ENCODE peak calls at places on chromosomes 13 and 19, in seven cellular contexts. One of them, this sample, is unnamed.

GRCh38 chr19:31470229-31470939 is 121.1 kb upstream of the TSHZ3 start:
- DNase-seq in brain microvascular endothelial cell: no peak
- DNase-seq in ovary: no peak
- DNase-seq in IMR-90: no peak
- DNase-seq in breast epithelium: no peak
- DNase-seq in CD8-positive, alpha-beta T cell: no peak
- DNase-seq in cardiac muscle cell: no peak
- DNase-seq in this sample: no peak

GRCh38 chr13:26742691-26743358 is 17.8 kb downstream of the GPR12 start:
- DNase-seq in breast epithelium: no peak
- DNase-seq in brain microvascular endothelial cell: no peak
- DNase-seq in ovary: no peak
- DNase-seq in cardiac muscle cell: no peak
- DNase-seq in IMR-90: no peak
- DNase-seq in CD8-positive, alpha-beta T cell: no peak
- DNase-seq in this sample: no peak

GRCh38 chr13:31322025-31322424 is 122.2 kb downstream of the B3GLCT start:
- DNase-seq in IMR-90: peak; percentile 7
- DNase-seq in breast epithelium: no peak
- DNase-seq in ovary: no peak
- DNase-seq in brain microvascular endothelial cell: peak; percentile 30
- DNase-seq in CD8-positive, alpha-beta T cell: no peak
- DNase-seq in cardiac muscle cell: peak; percentile 93
- DNase-seq in this sample: peak; percentile 50

GRCh38 chr19:58047672-58048071 is 11.4 kb upstream of the ZNF135 start:
- DNase-seq in CD8-positive, alpha-beta T cell: no peak
- DNase-seq in cardiac muscle cell: no peak
- DNase-seq in ovary: no peak
- DNase-seq in breast epithelium: no peak
- DNase-seq in brain microvascular endothelial cell: no peak
- DNase-seq in IMR-90: no peak
- DNase-seq in this sample: no peak

GRCh38 chr13:47188802-47189201 is 291.9 kb upstream of the HTR2A start:
- DNase-seq in breast epithelium: no peak
- DNase-seq in brain microvascular endothelial cell: no peak
- DNase-seq in cardiac muscle cell: peak; percentile 57
- DNase-seq in ovary: no peak
- DNase-seq in CD8-positive, alpha-beta T cell: no peak
- DNase-seq in IMR-90: peak; percentile 66
- DNase-seq in this sample: no peak

GRCh38 chr19:21947775-21948174 is 63.0 kb downstream of the ZNF208 start:
- DNase-seq in ovary: no peak
- DNase-seq in CD8-positive, alpha-beta T cell: no peak
- DNase-seq in breast epithelium: no peak
- DNase-seq in IMR-90: no peak
- DNase-seq in cardiac muscle cell: peak; percentile 2
- DNase-seq in brain microvascular endothelial cell: no peak
- DNase-seq in this sample: no peak

GRCh38 chr19:33152178-33152577 is 20.3 kb downstream of the WDR88 start:
- DNase-seq in breast epithelium: no peak
- DNase-seq in cardiac muscle cell: peak; percentile 53
- DNase-seq in ovary: no peak
- DNase-seq in brain microvascular endothelial cell: no peak
- DNase-seq in CD8-positive, alpha-beta T cell: no peak
- DNase-seq in IMR-90: peak; percentile 50
- DNase-seq in this sample: no peak

GRCh38 chr13:78410847-78411246 is 192.5 kb downstream of the POU4F1 start:
- DNase-seq in IMR-90: no peak
- DNase-seq in CD8-positive, alpha-beta T cell: no peak
- DNase-seq in ovary: no peak
- DNase-seq in cardiac muscle cell: no peak
- DNase-seq in brain microvascular endothelial cell: no peak
- DNase-seq in breast epithelium: no peak
- DNase-seq in this sample: no peak

GRCh38 chr19:39833464-39834286 is at the start of gene DYRK1B:
- DNase-seq in breast epithelium: peak; percentile 98
- DNase-seq in ovary: peak; percentile 98
- DNase-seq in IMR-90: peak; percentile 96
- DNase-seq in brain microvascular endothelial cell: peak; percentile 96
- DNase-seq in CD8-positive, alpha-beta T cell: peak; percentile 97
- DNase-seq in cardiac muscle cell: peak; percentile 99
- DNase-seq in this sample: peak; percentile 99

GRCh38 chr13:68748038-68748437 is 1359.6 kb upstream of the ATXN8OS start:
- DNase-seq in IMR-90: no peak
- DNase-seq in cardiac muscle cell: no peak
- DNase-seq in brain microvascular endothelial cell: no peak
- DNase-seq in CD8-positive, alpha-beta T cell: no peak
- DNase-seq in breast epithelium: no peak
- DNase-seq in ovary: no peak
- DNase-seq in this sample: no peak

GRCh38 chr13:110063490-110063889 is 243.5 kb downstream of the COL4A1 start:
- DNase-seq in breast epithelium: no peak
- DNase-seq in cardiac muscle cell: no peak
- DNase-seq in brain microvascular endothelial cell: no peak
- DNase-seq in CD8-positive, alpha-beta T cell: no peak
- DNase-seq in IMR-90: no peak
- DNase-seq in ovary: no peak
- DNase-seq in this sample: no peak

GRCh38 chr13:111556496-111556895 is 236.1 kb downstream of the TEX29 start:
- DNase-seq in brain microvascular endothelial cell: no peak
- DNase-seq in cardiac muscle cell: no peak
- DNase-seq in breast epithelium: no peak
- DNase-seq in CD8-positive, alpha-beta T cell: no peak
- DNase-seq in IMR-90: no peak
- DNase-seq in ovary: no peak
- DNase-seq in this sample: no peak

GRCh38 chr19:6632002-6632621 is 37.8 kb downstream of the TNFSF14 start:
- DNase-seq in breast epithelium: peak; percentile 52
- DNase-seq in cardiac muscle cell: peak; percentile 84
- DNase-seq in brain microvascular endothelial cell: peak; percentile 64
- DNase-seq in CD8-positive, alpha-beta T cell: peak; percentile 75
- DNase-seq in ovary: peak; percentile 79
- DNase-seq in IMR-90: peak; percentile 64
- DNase-seq in this sample: peak; percentile 46

DNA sequence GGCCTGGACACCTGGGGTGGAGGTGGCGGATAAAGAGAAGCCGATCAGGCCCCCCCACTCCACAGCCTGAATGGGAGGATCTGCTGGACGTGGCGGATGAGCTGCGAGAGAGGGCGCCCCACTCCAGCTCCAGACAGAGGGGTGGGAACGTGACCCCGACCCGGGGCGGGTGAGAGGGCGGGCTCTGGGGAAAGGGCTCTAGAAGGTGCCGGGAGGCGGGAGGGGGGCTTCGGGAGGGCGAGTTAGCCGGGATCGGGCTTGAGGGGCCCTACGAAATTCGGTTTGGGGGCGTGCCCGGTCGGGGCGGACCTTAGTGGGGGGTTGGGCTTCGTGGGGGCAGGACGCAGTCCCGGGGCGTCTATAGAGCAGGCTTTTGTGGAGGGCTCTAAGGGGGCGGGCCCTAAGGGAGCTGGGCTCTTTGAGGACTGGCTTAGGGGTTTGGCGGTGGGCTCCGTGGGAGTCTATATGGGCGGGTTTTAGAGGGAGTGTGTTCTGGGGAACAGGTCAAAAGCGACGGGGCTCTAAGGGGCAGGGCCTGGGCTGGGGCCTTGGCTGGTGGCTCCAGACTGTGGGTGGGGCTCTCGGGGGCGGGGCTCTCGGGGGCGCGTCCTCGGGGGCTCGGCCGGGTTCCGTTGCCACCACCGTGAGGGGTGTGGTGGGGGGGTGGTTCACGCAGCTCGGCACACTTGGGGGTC is 4.1 kb upstream of the NANOS3 start:
- DNase-seq in brain microvascular endothelial cell: no peak
- DNase-seq in cardiac muscle cell: no peak
- DNase-seq in ovary: no peak
- DNase-seq in breast epithelium: no peak
- DNase-seq in CD8-positive, alpha-beta T cell: no peak
- DNase-seq in IMR-90: no peak
- DNase-seq in this sample: no peak
- TF ChIP-seq CTCF in brain microvascular endothelial cell: peak; percentile 37
- TF ChIP-seq CTCF in cardiac muscle cell: peak; percentile 29
- TF ChIP-seq CTCF in ovary: no peak
- TF ChIP-seq CTCF in breast epithelium: peak; percentile 34
- TF ChIP-seq CTCF in CD8-positive, alpha-beta T cell: peak; percentile 13
- TF ChIP-seq CTCF in IMR-90: no peak
- TF ChIP-seq CTCF in this sample: peak; percentile 52

GRCh38 chr19:16402076-16402475 is 69.7 kb downstream of the EPS15L1 start:
- DNase-seq in CD8-positive, alpha-beta T cell: no peak
- DNase-seq in ovary: no peak
- DNase-seq in breast epithelium: no peak
- DNase-seq in cardiac muscle cell: no peak
- DNase-seq in brain microvascular endothelial cell: no peak
- DNase-seq in IMR-90: no peak
- DNase-seq in this sample: no peak
- H3K27ac ChIP-seq in CD8-positive, alpha-beta T cell: no peak overlapping the region
- H3K27ac ChIP-seq in ovary: peak overlapping the region; percentile 60
- H3K27ac ChIP-seq in breast epithelium: peak overlapping the region; percentile 78
- H3K27ac ChIP-seq in cardiac muscle cell: no peak overlapping the region
- H3K27ac ChIP-seq in brain microvascular endothelial cell: no peak overlapping the region
- H3K27ac ChIP-seq in IMR-90: no peak overlapping the region
- H3K27ac ChIP-seq in this sample: no peak overlapping the region

GRCh38 chr19:50705422-50706019 is 14.1 kb downstream of the SHANK1 start:
- DNase-seq in CD8-positive, alpha-beta T cell: peak; percentile 13
- DNase-seq in brain microvascular endothelial cell: peak; percentile 68
- DNase-seq in ovary: no peak
- DNase-seq in cardiac muscle cell: peak; percentile 76
- DNase-seq in breast epithelium: no peak
- DNase-seq in IMR-90: peak; percentile 76
- DNase-seq in this sample: peak; percentile 82
- TF ChIP-seq CTCF in CD8-positive, alpha-beta T cell: peak; percentile 51
- TF ChIP-seq CTCF in brain microvascular endothelial cell: peak; percentile 79
- TF ChIP-seq CTCF in ovary: peak; percentile 31
- TF ChIP-seq CTCF in cardiac muscle cell: peak; percentile 93
- TF ChIP-seq CTCF in breast epithelium: peak; percentile 26
- TF ChIP-seq CTCF in IMR-90: peak; percentile 87
- TF ChIP-seq CTCF in this sample: peak; percentile 75

GRCh38 chr19:55646889-55647731 is 902 bp upstream of the CCDC106 start:
- DNase-seq in ovary: no peak
- DNase-seq in brain microvascular endothelial cell: no peak
- DNase-seq in breast epithelium: no peak
- DNase-seq in CD8-positive, alpha-beta T cell: no peak
- DNase-seq in cardiac muscle cell: no peak
- DNase-seq in IMR-90: no peak
- DNase-seq in this sample: no peak
- H3K27ac ChIP-seq in ovary: peak overlapping the region; percentile 78
- H3K27ac ChIP-seq in brain microvascular endothelial cell: no peak overlapping the region
- H3K27ac ChIP-seq in breast epithelium: peak overlapping the region; percentile 86
- H3K27ac ChIP-seq in CD8-positive, alpha-beta T cell: peak overlapping the region; percentile 50
- H3K27ac ChIP-seq in cardiac muscle cell: peak overlapping the region; percentile 91
- H3K27ac ChIP-seq in IMR-90: peak overlapping the region; percentile 21
- H3K27ac ChIP-seq in this sample: peak overlapping the region; percentile 96

GRCh38 chr13:19155321-19155861 is 26.2 kb downstream of the TUBA3C start:
- DNase-seq in IMR-90: no peak
- DNase-seq in cardiac muscle cell: no peak
- DNase-seq in ovary: no peak
- DNase-seq in CD8-positive, alpha-beta T cell: no peak
- DNase-seq in brain microvascular endothelial cell: no peak
- DNase-seq in breast epithelium: no peak
- DNase-seq in this sample: no peak
- TF ChIP-seq CTCF in IMR-90: no peak
- TF ChIP-seq CTCF in cardiac muscle cell: no peak
- TF ChIP-seq CTCF in ovary: no peak
- TF ChIP-seq CTCF in CD8-positive, alpha-beta T cell: no peak
- TF ChIP-seq CTCF in brain microvascular endothelial cell: no peak
- TF ChIP-seq CTCF in breast epithelium: no peak
- TF ChIP-seq CTCF in this sample: no peak

GRCh38 chr13:33277946-33278345 is 7.6 kb downstream of the STARD13 start:
- DNase-seq in ovary: no peak
- DNase-seq in IMR-90: no peak
- DNase-seq in cardiac muscle cell: peak; percentile 80
- DNase-seq in brain microvascular endothelial cell: no peak
- DNase-seq in breast epithelium: no peak
- DNase-seq in CD8-positive, alpha-beta T cell: no peak
- DNase-seq in this sample: no peak

GRCh38 chr13:33277351-33277750 is 8.2 kb downstream of the STARD13 start:
- DNase-seq in IMR-90: no peak
- DNase-seq in cardiac muscle cell: no peak
- DNase-seq in ovary: no peak
- DNase-seq in brain microvascular endothelial cell: no peak
- DNase-seq in breast epithelium: no peak
- DNase-seq in CD8-positive, alpha-beta T cell: no peak
- DNase-seq in this sample: no peak

GRCh38 chr13:33279414-33279813 is 6.1 kb downstream of the STARD13 start:
- DNase-seq in brain microvascular endothelial cell: no peak
- DNase-seq in IMR-90: no peak
- DNase-seq in breast epithelium: peak; percentile 30
- DNase-seq in CD8-positive, alpha-beta T cell: no peak
- DNase-seq in cardiac muscle cell: no peak
- DNase-seq in ovary: no peak
- DNase-seq in this sample: no peak

GRCh38 chr13:33279898-33280549 is 5.5 kb downstream of the STARD13 start:
- DNase-seq in cardiac muscle cell: peak; percentile 50
- DNase-seq in CD8-positive, alpha-beta T cell: no peak
- DNase-seq in brain microvascular endothelial cell: peak; percentile 71
- DNase-seq in ovary: no peak
- DNase-seq in IMR-90: peak; percentile 71
- DNase-seq in breast epithelium: peak; percentile 54
- DNase-seq in this sample: peak; percentile 73

GRCh38 chr13:33278923-33279322 is 6.6 kb downstream of the STARD13 start:
- DNase-seq in ovary: no peak
- DNase-seq in IMR-90: no peak
- DNase-seq in brain microvascular endothelial cell: no peak
- DNase-seq in cardiac muscle cell: no peak
- DNase-seq in breast epithelium: no peak
- DNase-seq in CD8-positive, alpha-beta T cell: no peak
- DNase-seq in this sample: no peak
- H3K27ac ChIP-seq in ovary: no peak overlapping the region
- H3K27ac ChIP-seq in IMR-90: no peak overlapping the region
- H3K27ac ChIP-seq in brain microvascular endothelial cell: peak overlapping the region; percentile 95
- H3K27ac ChIP-seq in cardiac muscle cell: no peak overlapping the region
- H3K27ac ChIP-seq in breast epithelium: peak overlapping the region; percentile 84
- H3K27ac ChIP-seq in CD8-positive, alpha-beta T cell: no peak overlapping the region
- H3K27ac ChIP-seq in this sample: no peak overlapping the region

DNA sequence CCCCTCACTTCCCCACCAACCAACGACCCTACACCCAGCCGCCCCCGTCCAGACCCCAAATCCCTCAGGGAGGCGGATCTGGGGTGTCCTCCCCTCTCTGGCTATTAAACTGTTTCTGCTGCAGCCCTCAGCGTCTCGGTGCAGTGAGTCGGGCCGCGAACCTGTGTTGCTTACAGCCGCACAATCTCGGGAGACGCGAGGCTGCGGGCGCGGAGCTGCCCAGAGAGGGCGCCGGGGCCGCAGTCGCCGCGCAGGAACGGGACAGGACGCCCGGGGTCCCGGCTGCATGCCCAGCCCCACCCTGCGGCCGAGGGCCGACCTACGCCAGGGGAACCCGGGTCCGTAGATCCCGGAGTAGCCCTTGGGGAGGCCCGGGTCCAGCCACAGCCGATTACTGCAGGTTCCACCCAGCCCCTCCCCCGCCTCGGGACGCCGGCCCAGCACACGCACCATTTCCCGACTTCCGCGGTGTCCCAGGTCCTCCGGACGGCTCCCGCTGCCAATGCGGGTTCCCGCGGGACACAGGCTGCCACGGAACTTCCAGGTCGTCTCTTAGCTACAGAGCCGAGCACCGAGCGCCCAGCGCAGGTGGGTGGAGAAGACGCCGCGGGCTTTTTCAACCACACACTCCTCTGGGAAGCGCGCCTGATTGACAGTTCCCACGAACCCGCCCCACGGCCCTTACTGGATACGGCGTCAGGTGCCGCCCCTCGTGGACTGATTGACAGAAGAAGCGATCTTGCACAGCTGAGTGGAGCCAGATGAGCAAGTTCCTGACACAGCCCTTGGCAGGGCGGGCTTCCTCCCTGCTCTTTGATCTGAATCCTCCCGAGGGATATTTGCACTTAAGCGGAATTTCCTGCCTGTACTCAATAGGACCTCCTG is at the start of gene ZNF799:
- DNase-seq in ovary: peak; percentile 96
- DNase-seq in brain microvascular endothelial cell: peak; percentile 97
- DNase-seq in cardiac muscle cell: peak; percentile 99
- DNase-seq in CD8-positive, alpha-beta T cell: peak; percentile 68
- DNase-seq in breast epithelium: peak; percentile 96
- DNase-seq in IMR-90: peak; percentile 95
- DNase-seq in this sample: peak; percentile 90
- TF ChIP-seq CTCF in ovary: no peak
- TF ChIP-seq CTCF in brain microvascular endothelial cell: no peak
- TF ChIP-seq CTCF in cardiac muscle cell: peak; percentile 1
- TF ChIP-seq CTCF in CD8-positive, alpha-beta T cell: no peak
- TF ChIP-seq CTCF in breast epithelium: no peak
- TF ChIP-seq CTCF in IMR-90: peak; percentile 3
- TF ChIP-seq CTCF in this sample: no peak

This sample was measured in RWPE1.